ENCODE peak calls at places on chromosomes 6 and 20, in seven cellular contexts. F is A549, T is Calu3, O is GM04503, Z is NCI-H2081, Y is SHP77, M is T-helper 9 cell. E is an unnamed sample.

GRCh38 chr6:30820196-30820595 is 64.1 kb upstream of the DDR1 start:
- DNase-seq in F (peak), T (peak), O (peak), Z (no peak), Y (no peak), M (no peak), E (no peak)

GRCh38 chr6:7144810-7145209 is 37.0 kb downstream of the RREB1 start:
- DNase-seq in F (no peak), T (no peak), O (no peak), Z (no peak), Y (no peak), M (no peak), E (no peak)

GRCh38 chr6:27178860-27179259 is 68.6 kb upstream of the PRSS16 start:
- DNase-seq in F (no peak), T (no peak), O (no peak), Z (no peak), Y (no peak), M (no peak), E (no peak)

GRCh38 chr6:64255000-64255399 is 619.4 kb downstream of the PHF3 start:
- DNase-seq in F (no peak), T (no peak), O (no peak), Z (no peak), Y (no peak), M (no peak), E (no peak)

GRCh38 chr20:21235713-21236445 is 67.3 kb upstream of the XRN2 start:
- DNase-seq in F (peak), T (peak), O (no peak), Z (peak), Y (peak), M (peak), E (peak)

GRCh38 chr6:56387621-56388413 is 140.4 kb upstream of the COL21A1 start:
- DNase-seq in F (no peak), T (peak), O (no peak), Z (no peak), Y (peak), M (no peak), E (peak)

GRCh38 chr6:1554881-1555569 is 54.7 kb upstream of the FOXC1 start:
- DNase-seq in F (peak), T (peak), O (no peak), Z (peak), Y (no peak), M (peak), E (no peak)

GRCh38 chr20:3218307-3218988 is 9.2 kb downstream of the ITPA start:
- DNase-seq in F (peak), T (peak), O (no peak), Z (peak), Y (peak), M (peak), E (peak)

GRCh38 chr6:3929281-3929798 is 80.2 kb downstream of the FAM50B start:
- DNase-seq in F (no peak), T (no peak), O (peak), Z (no peak), Y (no peak), M (no peak), E (no peak)

E was measured in NCI-H510A treated with DMSO at 0.1 percent for 48 hours.